ENCODE peak calls at places on chromosomes 6 and 20, in nine cellular contexts. X is keratinocyte; O is pancreas; E is H1; V is CD8-positive, alpha-beta T cell; U is lower leg skin; M is A549; W is stomach; J is left ventricle myocardium inferior. Y is an unnamed sample.

GRCh38 chr6:71031912-71032311 is 75.1 kb upstream of the B3GAT2 start:
- DNase-seq in M (no peak), O (no peak), J (no peak), V (no peak), X (no peak), E (no peak), U (no peak), W (no peak), Y (no peak)

GRCh38 chr20:47951521-47951951 is 166.3 kb upstream of the SULF2 start:
- DNase-seq in V (no peak), E (no peak), W (no peak), U (no peak), M (no peak), X (no peak), J (no peak), O (no peak), Y (no peak)

GRCh38 chr6:10412165-10412947 is 2.5 kb downstream of the TFAP2A start:
- DNase-seq in E (peak; percentile 86), U (peak; percentile 90), W (no peak), M (peak; percentile 56), X (no peak), O (no peak), V (no peak), J (no peak), Y (no peak)

GRCh38 chr6:97963148-97963680 is 680.2 kb upstream of the MMS22L start:
- DNase-seq in O (no peak), V (no peak), W (no peak), M (no peak), E (no peak), J (no peak), X (no peak), U (no peak), Y (no peak)

GRCh38 chr20:45801851-45802250 is 10.1 kb downstream of the DNTTIP1 start:
- DNase-seq in U (no peak), V (no peak), O (no peak), W (no peak), E (no peak), X (no peak), J (no peak), M (no peak), Y (no peak)

GRCh38 chr6:101393291-101394251 is at the start of gene GRIK2:
- DNase-seq in X (no peak), U (peak; percentile 77), W (no peak), J (no peak), E (peak; percentile 79), M (peak; percentile 17), V (no peak), O (peak; percentile 46), Y (no peak)

GRCh38 chr20:7859371-7859802 is 80.9 kb downstream of the HAO1 start:
- DNase-seq in J (no peak), E (no peak), W (no peak), U (no peak), V (no peak), X (no peak), M (no peak), O (peak; percentile 17), Y (no peak)

GRCh38 chr6:52574709-52575489 is 2.0 kb downstream of the TRAM2 start:
- DNase-seq in V (peak; percentile 48), O (no peak), U (peak; percentile 91), X (no peak), M (no peak), J (no peak), W (peak; percentile 53), E (no peak), Y (no peak)

GRCh38 chr6:40293824-40294188 is 293.4 kb downstream of the LRFN2 start:
- DNase-seq in O (no peak), M (no peak), W (no peak), E (peak; percentile 51), X (no peak), V (no peak), U (no peak), J (no peak), Y (no peak)

GRCh38 chr6:20706293-20707165 is 172.3 kb downstream of the CDKAL1 start:
- DNase-seq in V (no peak), O (no peak), E (no peak), X (no peak), J (no peak), U (no peak), W (no peak), M (no peak), Y (no peak)

GRCh38 chr6:34145161-34146020 is 496 bp downstream of the GRM4 start:
- DNase-seq in E (peak; percentile 80), O (peak; percentile 18), U (no peak), V (peak; percentile 36), X (no peak), M (no peak), J (no peak), W (no peak), Y (no peak)

GRCh38 chr6:7098974-7099373 is 8.8 kb upstream of the RREB1 start:
- DNase-seq in J (no peak), U (no peak), M (no peak), E (no peak), O (no peak), W (no peak), V (no peak), X (no peak), Y (no peak)

GRCh38 chr6:11921017-11921438 is 91.1 kb upstream of the HIVEP1 start:
- DNase-seq in O (no peak), E (no peak), V (no peak), X (peak; percentile 73), U (peak; percentile 91), W (peak; percentile 42), J (peak; percentile 36), M (peak; percentile 59), Y (peak; percentile 80)

GRCh38 chr6:250676-251075 is 41.6 kb upstream of the DUSP22 start:
- DNase-seq in J (no peak), W (no peak), U (no peak), M (no peak), O (no peak), V (no peak), X (no peak), E (no peak), Y (no peak)

GRCh38 chr6:104936766-104937535 is 20.0 kb upstream of the LIN28B start:
- DNase-seq in V (no peak), U (no peak), W (no peak), M (no peak), O (no peak), X (no peak), J (no peak), E (no peak), Y (no peak)

GRCh38 chr20:49859011-49859410 is 46.4 kb downstream of the SLC9A8 start:
- DNase-seq in E (no peak), J (no peak), W (no peak), V (no peak), U (no peak), M (no peak), O (no peak), X (no peak), Y (no peak)

GRCh38 chr20:45297786-45298497 is 8.7 kb upstream of the RBPJL start:
- DNase-seq in X (no peak), J (no peak), W (no peak), O (no peak), E (no peak), M (no peak), V (no peak), U (peak; percentile 84), Y (no peak)

GRCh38 chr6:69835414-69836179 is 30.8 kb upstream of the COL19A1 start:
- DNase-seq in E (no peak), X (no peak), W (no peak), J (no peak), V (no peak), U (no peak), M (peak; percentile 3), O (peak; percentile 28), Y (no peak)

GRCh38 chr20:63787749-63788148 is 43.3 kb downstream of the ZBTB46 start:
- DNase-seq in X (no peak), V (no peak), U (no peak), O (no peak), E (no peak), M (no peak), W (no peak), J (no peak), Y (no peak)
- H3K4me3 ChIP-seq in X (no peak overlapping the region), V (no peak overlapping the region), U (no peak overlapping the region), O (no peak overlapping the region), E (no peak overlapping the region), M (no peak overlapping the region), W (no peak overlapping the region), J (peak overlapping the region; percentile 57), Y (no peak overlapping the region)

GRCh38 chr6:26016326-26017275 is 54.0 kb downstream of the TRIM38 start:
- DNase-seq in X (no peak), U (no peak), E (no peak), O (no peak), W (no peak), M (no peak), V (no peak), J (peak; percentile 75), Y (no peak)
- H3K4me3 ChIP-seq in X (peak overlapping the region; percentile 61), U (no peak overlapping the region), E (peak overlapping the region; percentile 42), O (no peak overlapping the region), W (peak overlapping the region; percentile 41), M (no peak overlapping the region), V (peak overlapping the region; percentile 15), J (peak overlapping the region; percentile 70), Y (peak overlapping the region; percentile 66)

GRCh38 chr6:109008061-109008460 is 86.6 kb downstream of the SESN1 start:
- DNase-seq in W (no peak), E (no peak), J (no peak), X (no peak), O (no peak), V (no peak), U (no peak), M (no peak), Y (no peak)

GRCh38 chr6:109008951-109009760 is 85.5 kb downstream of the SESN1 start:
- DNase-seq in M (peak; percentile 30), J (peak; percentile 98), W (peak; percentile 97), U (peak; percentile 98), X (no peak), E (peak; percentile 92), V (peak; percentile 88), O (peak; percentile 95), Y (peak; percentile 92)

GRCh38 chr6:109006818-109007217 is 87.8 kb downstream of the SESN1 start:
- DNase-seq in J (no peak), M (no peak), O (no peak), V (no peak), E (no peak), U (no peak), X (no peak), W (no peak), Y (no peak)

GRCh38 chr6:109008537-109008950 is 86.1 kb downstream of the SESN1 start:
- DNase-seq in W (no peak), X (no peak), E (no peak), M (no peak), O (no peak), J (no peak), V (no peak), U (no peak), Y (no peak)

DNA sequence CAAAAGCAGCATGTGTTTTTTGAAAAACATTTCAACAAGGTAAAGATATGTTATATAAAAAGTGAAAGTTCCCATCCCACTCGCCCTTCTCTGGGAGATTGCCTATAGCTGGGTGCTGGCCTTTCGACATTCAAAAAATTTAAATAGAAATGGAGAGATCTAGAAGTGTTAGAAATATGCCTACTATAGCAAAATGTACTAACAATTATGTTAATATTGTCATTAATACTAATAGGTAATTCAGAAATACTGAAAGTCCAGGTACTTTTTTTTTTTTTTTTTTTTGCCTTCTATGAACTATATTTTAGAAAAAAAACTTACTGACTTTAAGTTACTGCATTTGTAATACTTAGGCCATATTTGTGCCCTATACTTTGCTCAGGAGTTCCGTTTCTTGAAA is 87.1 kb downstream of the SESN1 start:
- DNase-seq in E (no peak), M (no peak), X (no peak), W (no peak), V (no peak), J (no peak), O (no peak), U (no peak), Y (no peak)
- H3K4me3 ChIP-seq in E (no peak overlapping the region), M (no peak overlapping the region), X (peak overlapping the region; percentile 88), W (peak overlapping the region; percentile 62), V (no peak overlapping the region), J (peak overlapping the region; percentile 88), O (no peak overlapping the region), U (no peak overlapping the region), Y (peak overlapping the region; percentile 99)

GRCh38 chr20:51697119-51697826 is 70.9 kb downstream of the ATP9A start:
- DNase-seq in M (no peak), U (no peak), O (no peak), W (no peak), X (no peak), V (no peak), E (no peak), J (no peak), Y (no peak)
- H3K4me3 ChIP-seq in M (peak overlapping the region; percentile 9), U (no peak overlapping the region), O (no peak overlapping the region), W (no peak overlapping the region), X (peak overlapping the region; percentile 43), V (no peak overlapping the region), E (no peak overlapping the region), J (no peak overlapping the region), Y (no peak overlapping the region)